ENCODE peak calls at places on chromosome 7, in six cellular contexts. U is left ventricle myocardium inferior, V is iPS DF 6.9, I is IMR-90, M is neural progenitor cell, Q is gastrocnemius medialis. A is an unnamed sample.

GRCh38 chr7:19111474-19112143 is 5.8 kb downstream of the TWIST1 start:
- DNase-seq in U (no peak), V (no peak), I (no peak), M (no peak), Q (no peak), A (no peak)

GRCh38 chr7:15720849-15721471 is 34.5 kb upstream of the MEOX2 start:
- DNase-seq in U (no peak), V (no peak), I (peak; percentile 53), M (peak; percentile 25), Q (no peak), A (no peak)

GRCh38 chr7:96080021-96080420 is 241.9 kb downstream of the SLC25A13 start:
- DNase-seq in U (no peak), V (no peak), I (peak; percentile 37), M (peak; percentile 31), Q (no peak), A (no peak)

GRCh38 chr7:28957064-28957821 is 887 bp downstream of the TRIL start:
- DNase-seq in U (peak; percentile 29), V (no peak), I (no peak), M (peak; percentile 69), Q (no peak), A (no peak)

GRCh38 chr7:40866601-40867000 is 731.8 kb downstream of the SUGCT start:
- DNase-seq in U (no peak), V (no peak), I (no peak), M (peak; percentile 29), Q (no peak), A (no peak)

GRCh38 chr7:36605261-36605660 is 119.0 kb downstream of the AOAH start:
- DNase-seq in U (no peak), V (no peak), I (no peak), M (no peak), Q (no peak), A (no peak)

GRCh38 chr7:116271980-116272886 is 61.9 kb downstream of the TES start:
- DNase-seq in U (no peak), V (no peak), I (peak; percentile 98), M (no peak), Q (peak; percentile 83), A (no peak)

GRCh38 chr7:77209479-77210139 is 10.0 kb upstream of the FGL2 start:
- DNase-seq in U (no peak), V (no peak), I (no peak), M (no peak), Q (no peak), A (no peak)

GRCh38 chr7:116810267-116811116 is 51.9 kb upstream of the CAPZA2 start:
- DNase-seq in U (no peak), V (no peak), I (no peak), M (no peak), Q (no peak), A (no peak)

GRCh38 chr7:26735976-26736600 is 128.3 kb downstream of the SKAP2 start:
- DNase-seq in U (no peak), V (no peak), I (no peak), M (no peak), Q (no peak), A (no peak)

GRCh38 chr7:117259626-117260025 is 63.2 kb downstream of the WNT2 start:
- DNase-seq in U (no peak), V (no peak), I (peak; percentile 53), M (no peak), Q (no peak), A (no peak)

GRCh38 chr7:82506702-82507101 is 63.1 kb upstream of the CACNA2D1 start:
- DNase-seq in U (no peak), V (no peak), I (peak; percentile 62), M (no peak), Q (peak; percentile 67), A (no peak)

GRCh38 chr7:54738737-54739136 is 20.3 kb downstream of the SEC61G start:
- DNase-seq in U (no peak), V (no peak), I (no peak), M (no peak), Q (no peak), A (no peak)

GRCh38 chr7:82605247-82605864 is 161.8 kb upstream of the CACNA2D1 start:
- DNase-seq in U (no peak), V (peak; percentile 39), I (peak; percentile 46), M (peak; percentile 56), Q (no peak), A (no peak)

GRCh38 chr7:97871659-97872024 is 566 bp downstream of the ASNS start:
- DNase-seq in U (no peak), V (no peak), I (no peak), M (peak; percentile 8), Q (no peak), A (no peak)

GRCh38 chr7:41835977-41836530 is 133.2 kb upstream of the INHBA start:
- DNase-seq in U (no peak), V (no peak), I (no peak), M (no peak), Q (no peak), A (no peak)

GRCh38 chr7:106493041-106493731 is 167.8 kb downstream of the CCDC71L start:
- DNase-seq in U (no peak), V (no peak), I (no peak), M (no peak), Q (no peak), A (no peak)

GRCh38 chr7:3002631-3003030 is 41.0 kb downstream of the CARD11 start:
- DNase-seq in U (no peak), V (no peak), I (no peak), M (no peak), Q (no peak), A (no peak)

GRCh38 chr7:77752016-77752415 is 46.2 kb downstream of the TMEM60 start:
- DNase-seq in U (no peak), V (no peak), I (no peak), M (no peak), Q (no peak), A (no peak)

GRCh38 chr7:140562921-140563600 is 77.6 kb downstream of the DENND2A start:
- DNase-seq in U (no peak), V (no peak), I (peak; percentile 13), M (peak; percentile 26), Q (no peak), A (no peak)

GRCh38 chr7:43058271-43059066 is 54.0 kb upstream of the HECW1 start:
- DNase-seq in U (no peak), V (no peak), I (no peak), M (no peak), Q (no peak), A (no peak)

GRCh38 chr7:94972296-94972695 is 64.9 kb downstream of the PPP1R9A start:
- DNase-seq in U (no peak), V (no peak), I (no peak), M (no peak), Q (no peak), A (no peak)

GRCh38 chr7:13279854-13280435 is 592.5 kb downstream of the ARL4A start:
- DNase-seq in U (no peak), V (no peak), I (peak; percentile 10), M (peak; percentile 40), Q (no peak), A (no peak)

GRCh38 chr7:122305475-122306319 is 1.1 kb upstream of the FEZF1 start:
- DNase-seq in U (no peak), V (no peak), I (no peak), M (peak; percentile 79), Q (no peak), A (no peak)

GRCh38 chr7:83468251-83468739 is 180.6 kb downstream of the SEMA3E start:
- DNase-seq in U (peak; percentile 51), V (no peak), I (peak; percentile 99), M (peak; percentile 75), Q (peak; percentile 24), A (no peak)

GRCh38 chr7:38858281-38858884 is 50.6 kb downstream of the VPS41 start:
- DNase-seq in U (no peak), V (no peak), I (peak; percentile 81), M (no peak), Q (no peak), A (no peak)

GRCh38 chr7:30226593-30227268 is 57.7 kb upstream of the ZNRF2 start:
- DNase-seq in U (no peak), V (peak; percentile 29), I (no peak), M (peak; percentile 62), Q (peak; percentile 29), A (no peak)

DNA sequence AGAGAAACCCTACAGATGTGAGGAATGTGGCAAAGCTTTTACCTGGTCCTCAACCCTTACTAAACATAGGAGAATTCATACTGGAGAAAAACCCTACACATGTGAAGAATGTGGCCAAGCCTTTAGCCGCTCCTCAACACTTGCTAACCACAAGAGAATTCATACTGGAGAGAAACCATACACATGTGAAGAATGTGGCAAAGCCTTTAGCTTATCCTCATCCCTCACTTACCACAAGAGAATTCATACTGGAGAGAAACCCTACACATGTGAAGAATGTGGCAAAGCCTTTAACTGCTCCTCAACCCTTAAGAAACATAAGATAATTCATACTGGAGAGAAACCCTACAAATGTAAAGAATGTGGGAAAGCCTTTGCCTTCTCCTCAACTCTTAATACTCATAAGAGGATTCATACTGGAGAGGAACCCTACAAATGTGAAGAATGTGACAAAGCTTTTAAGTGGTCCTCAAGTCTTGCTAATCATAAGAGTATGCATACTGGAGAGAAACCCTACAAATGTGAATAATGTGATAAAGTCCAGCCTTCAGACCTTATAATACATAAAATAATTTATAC is 38.2 kb downstream of the ZNF679 start:
- DNase-seq in U (no peak), V (no peak), I (no peak), M (no peak), Q (no peak), A (no peak)
- H3K9me3 ChIP-seq in U (peaks cover 90% of the 10 kb centered on the region), V (no peaks in the 10 kb centered on the region), I (peaks cover 3% of the 10 kb centered on the region), M (peaks cover 67% of the 10 kb centered on the region), Q (peaks cover 25% of the 10 kb centered on the region), A (peaks cover 49% of the 10 kb centered on the region)

DNA sequence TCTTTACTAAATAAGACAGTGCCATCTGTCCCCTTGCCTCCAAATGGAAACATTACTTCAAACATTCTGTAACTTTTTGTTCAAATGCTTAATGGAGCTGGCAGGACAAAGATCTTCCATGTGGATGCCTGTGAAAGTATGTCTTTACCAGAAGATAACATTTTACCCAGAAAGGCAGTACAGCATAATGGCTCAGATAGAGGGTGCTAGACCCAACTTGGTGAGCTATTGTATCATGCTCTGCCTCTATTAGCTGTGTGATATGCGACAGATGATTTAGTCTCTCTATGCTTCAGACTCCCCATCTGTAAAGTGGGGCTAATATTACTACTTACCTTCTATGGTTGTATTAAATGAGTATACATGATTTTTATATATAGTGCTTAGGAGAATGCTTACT is 8.8 kb upstream of the SMKR1 start:
- DNase-seq in U (no peak), V (no peak), I (peak; percentile 33), M (no peak), Q (no peak), A (no peak)
- H3K9me3 ChIP-seq in U (no peaks in the 10 kb centered on the region), V (no peaks in the 10 kb centered on the region), I (no peaks in the 10 kb centered on the region), M (no peaks in the 10 kb centered on the region), Q (no peaks in the 10 kb centered on the region), A (no peaks in the 10 kb centered on the region)

DNA sequence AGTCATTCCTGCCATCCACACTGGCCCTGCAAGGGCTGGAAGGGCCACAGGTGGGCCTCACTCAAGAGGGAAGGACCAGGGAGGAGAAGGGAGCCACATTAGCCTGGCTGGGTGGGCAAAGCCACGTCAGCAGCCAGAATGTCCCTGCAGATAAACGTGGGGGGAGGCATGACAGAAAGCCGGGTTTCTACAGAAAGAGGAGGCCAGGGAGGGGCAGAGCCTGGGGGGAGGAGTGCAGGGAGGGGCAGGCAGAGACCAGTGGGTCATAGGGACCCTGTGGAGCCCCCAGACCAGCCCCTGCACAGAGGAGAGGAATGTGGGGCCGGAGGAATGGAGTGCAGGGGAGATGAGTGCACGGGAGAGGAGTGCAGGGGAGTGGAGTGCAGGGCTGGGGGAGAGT is 590.2 kb downstream of the PTPRN2 start:
- DNase-seq in U (no peak), V (no peak), I (no peak), M (no peak), Q (no peak), A (no peak)
- H3K9me3 ChIP-seq in U (peaks cover 6% of the 10 kb centered on the region), V (peaks cover 31% of the 10 kb centered on the region), I (peaks cover 55% of the 10 kb centered on the region), M (no peaks in the 10 kb centered on the region), Q (no peaks in the 10 kb centered on the region), A (no peaks in the 10 kb centered on the region)

GRCh38 chr7:110962826-110963225 is 128.1 kb upstream of the LRRN3 start:
- DNase-seq in U (no peak), V (no peak), I (no peak), M (no peak), Q (no peak), A (no peak)
- H3K9me3 ChIP-seq in U (no peaks in the 10 kb centered on the region), V (no peaks in the 10 kb centered on the region), I (no peaks in the 10 kb centered on the region), M (no peaks in the 10 kb centered on the region), Q (no peaks in the 10 kb centered on the region), A (no peaks in the 10 kb centered on the region)